ENCODE peak calls at places on chromosomes 2 and 18, in ten cellular contexts. R, F, T, X, I, A, N, D, Y and Z are unnamed samples.

GRCh38 chr2:1647417-1648240 is 96.7 kb downstream of the PXDN start:
- DNase-seq in R (peak; percentile 23), F (no peak), T (no peak), X (no peak), I (no peak), A (no peak), N (no peak), D (no peak), Y (no peak), Z (no peak)

GRCh38 chr18:22412502-22412901 is 5.2 kb downstream of the CTAGE1 start:
- DNase-seq in R (no peak), F (no peak), T (no peak), X (no peak), I (no peak), A (no peak), N (no peak), D (no peak), Y (no peak), Z (no peak)

GRCh38 chr2:225097035-225097434 is 54.8 kb upstream of the DOCK10 start:
- DNase-seq in R (no peak), F (no peak), T (no peak), X (peak; percentile 51), I (no peak), A (no peak), N (no peak), D (no peak), Y (no peak), Z (no peak)

GRCh38 chr2:10774394-10774793 is 38.2 kb downstream of the PDIA6 start:
- DNase-seq in R (no peak), F (no peak), T (peak; percentile 67), X (no peak), I (peak; percentile 19), A (no peak), N (no peak), D (no peak), Y (peak; percentile 34), Z (no peak)

GRCh38 chr2:167342769-167343168 is 454.5 kb downstream of the XIRP2 start:
- DNase-seq in R (no peak), F (peak; percentile 40), T (no peak), X (no peak), I (no peak), A (no peak), N (no peak), D (no peak), Y (no peak), Z (no peak)

GRCh38 chr2:7356909-7357584 is 439.8 kb downstream of the RNF144A start:
- DNase-seq in R (no peak), F (no peak), T (peak; percentile 87), X (no peak), I (no peak), A (no peak), N (no peak), D (no peak), Y (no peak), Z (no peak)

GRCh38 chr2:151071382-151071781 is 190.3 kb downstream of the RBM43 start:
- DNase-seq in R (no peak), F (peak; percentile 15), T (no peak), X (no peak), I (peak; percentile 27), A (no peak), N (peak; percentile 44), D (no peak), Y (no peak), Z (no peak)

GRCh38 chr2:73291093-73291460 is 2.3 kb downstream of the EGR4 start:
- DNase-seq in R (peak; percentile 54), F (peak; percentile 89), T (no peak), X (peak; percentile 50), I (no peak), A (peak; percentile 47), N (peak; percentile 55), D (peak; percentile 42), Y (no peak), Z (no peak)

GRCh38 chr2:67186871-67187270 is 210.3 kb upstream of the ETAA1 start:
- DNase-seq in R (no peak), F (no peak), T (no peak), X (no peak), I (no peak), A (no peak), N (no peak), D (no peak), Y (no peak), Z (no peak)

GRCh38 chr18:8341481-8342230 is 267.6 kb upstream of the RAB12 start:
- DNase-seq in R (no peak), F (no peak), T (peak; percentile 60), X (peak; percentile 97), I (no peak), A (no peak), N (no peak), D (no peak), Y (no peak), Z (no peak)

GRCh38 chr18:43067570-43067969 is 47.9 kb downstream of the RIT2 start:
- DNase-seq in R (no peak), F (no peak), T (no peak), X (no peak), I (no peak), A (no peak), N (no peak), D (no peak), Y (no peak), Z (no peak)

GRCh38 chr2:10537522-10538195 is 89.5 kb upstream of the ODC1 start:
- DNase-seq in R (no peak), F (no peak), T (no peak), X (no peak), I (no peak), A (no peak), N (no peak), D (no peak), Y (no peak), Z (no peak)

GRCh38 chr18:67788315-67788714 is 271.8 kb upstream of the DSEL start:
- DNase-seq in R (no peak), F (no peak), T (no peak), X (no peak), I (no peak), A (no peak), N (no peak), D (no peak), Y (no peak), Z (no peak)

GRCh38 chr2:120509991-120510735 is 164.2 kb downstream of the INHBB start:
- DNase-seq in R (no peak), F (no peak), T (no peak), X (no peak), I (no peak), A (no peak), N (no peak), D (no peak), Y (no peak), Z (peak; percentile 45)

GRCh38 chr2:126770466-126770865 is 114.5 kb downstream of the GYPC start:
- DNase-seq in R (no peak), F (no peak), T (no peak), X (no peak), I (no peak), A (no peak), N (no peak), D (no peak), Y (no peak), Z (no peak)

GRCh38 chr2:1731963-1732768 is 12.1 kb downstream of the PXDN start:
- DNase-seq in R (no peak), F (no peak), T (peak; percentile 22), X (no peak), I (peak; percentile 58), A (no peak), N (no peak), D (peak; percentile 70), Y (peak; percentile 26), Z (no peak)

DNA sequence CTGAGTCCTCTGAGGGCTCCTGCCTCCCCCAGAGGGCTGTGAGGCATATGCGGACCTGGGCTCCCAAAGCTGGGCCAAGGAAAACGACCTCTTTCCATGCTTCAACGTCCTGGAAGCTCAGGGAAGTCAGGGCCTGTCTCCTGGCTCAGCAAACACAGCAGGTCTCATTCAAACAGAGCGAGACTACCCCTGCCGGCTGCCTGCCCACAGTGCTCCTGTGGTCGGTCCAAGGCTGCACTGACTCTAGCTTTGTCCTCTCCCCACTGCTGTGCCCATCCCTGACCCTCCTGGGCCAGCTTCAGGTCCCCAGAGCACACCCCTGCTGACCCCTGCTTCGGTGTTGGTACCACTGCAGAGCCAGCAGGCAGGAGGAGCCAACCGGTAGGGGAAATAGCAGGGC is 79.6 kb downstream of the PDCL3 start:
- DNase-seq in R (no peak), F (no peak), T (no peak), X (no peak), I (no peak), A (no peak), N (no peak), D (no peak), Y (no peak), Z (no peak)
- H3K4me1 ChIP-seq in R (no peaks in the 10 kb centered on the region), F (no peaks in the 10 kb centered on the region), T (no peaks in the 10 kb centered on the region), X (no peaks in the 10 kb centered on the region), I (no peaks in the 10 kb centered on the region), A (peaks cover 41% of the 10 kb centered on the region), N (no peaks in the 10 kb centered on the region), D (no peaks in the 10 kb centered on the region), Y (no peaks in the 10 kb centered on the region), Z (no peaks in the 10 kb centered on the region)

DNA sequence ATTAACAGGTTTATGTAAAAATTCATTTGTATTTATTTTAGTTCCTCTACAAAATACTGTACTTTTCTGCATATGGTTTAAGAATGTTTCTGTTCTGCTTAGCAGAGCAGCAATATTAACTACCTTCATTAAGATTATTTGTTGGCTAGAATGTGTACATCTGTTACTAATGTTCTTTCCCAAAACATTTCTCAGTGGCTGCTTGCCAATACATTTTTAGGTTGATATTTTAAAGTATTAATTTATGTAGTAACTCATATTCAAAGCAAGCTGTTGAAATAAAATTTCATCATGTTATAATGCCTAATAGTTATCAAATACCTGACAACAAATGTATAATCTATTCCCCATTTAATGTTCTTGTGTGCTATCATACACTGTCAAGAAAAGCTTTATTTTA is 40.2 kb downstream of the PRKD3 start:
- DNase-seq in R (no peak), F (no peak), T (no peak), X (no peak), I (no peak), A (no peak), N (no peak), D (no peak), Y (no peak), Z (no peak)
- H3K36me3 ChIP-seq in R (no peaks in the 10 kb centered on the region), F (peaks cover 57% of the 10 kb centered on the region), T (peaks cover 69% of the 10 kb centered on the region), X (peaks cover 63% of the 10 kb centered on the region), I (peaks cover 51% of the 10 kb centered on the region), A (peaks cover 33% of the 10 kb centered on the region), N (peaks cover 9% of the 10 kb centered on the region), D (peaks cover 4% of the 10 kb centered on the region), Y (peaks cover 65% of the 10 kb centered on the region), Z (peaks cover 74% of the 10 kb centered on the region)

DNA sequence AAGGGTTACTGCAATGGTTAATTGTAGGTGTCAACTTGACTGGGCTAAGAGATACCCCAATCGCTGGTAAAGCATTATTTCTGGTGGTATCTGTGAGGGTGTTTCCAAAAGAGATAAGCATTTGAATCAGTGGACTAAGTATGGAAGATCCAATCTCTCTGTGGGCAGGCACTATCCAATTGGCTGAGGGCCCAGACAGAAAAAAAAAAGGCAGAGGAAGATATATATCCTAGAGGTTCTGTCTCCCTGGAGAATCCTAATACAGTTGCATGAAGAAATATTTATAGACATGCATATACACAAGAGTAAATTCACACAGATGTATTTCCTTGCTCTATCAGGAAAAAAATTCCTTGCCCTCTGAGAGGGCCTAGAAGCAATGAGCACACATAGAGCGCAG is 43.9 kb downstream of the TBC1D8 start:
- DNase-seq in R (no peak), F (no peak), T (no peak), X (no peak), I (no peak), A (no peak), N (no peak), D (no peak), Y (no peak), Z (no peak)
- H3K4me1 ChIP-seq in R (no peaks in the 10 kb centered on the region), F (peaks cover 23% of the 10 kb centered on the region), T (peaks cover 50% of the 10 kb centered on the region), X (peaks cover 16% of the 10 kb centered on the region), I (peaks cover 6% of the 10 kb centered on the region), A (no peaks in the 10 kb centered on the region), N (no peaks in the 10 kb centered on the region), D (peaks cover 69% of the 10 kb centered on the region), Y (peaks cover 85% of the 10 kb centered on the region), Z (peaks cover 10% of the 10 kb centered on the region)

GRCh38 chr2:14746133-14746532 is 113.6 kb downstream of the LRATD1 start:
- DNase-seq in R (no peak), F (no peak), T (no peak), X (no peak), I (no peak), A (no peak), N (no peak), D (no peak), Y (no peak), Z (no peak)
- H3K36me3 ChIP-seq in R (no peaks in the 10 kb centered on the region), F (no peaks in the 10 kb centered on the region), T (no peaks in the 10 kb centered on the region), X (no peaks in the 10 kb centered on the region), I (no peaks in the 10 kb centered on the region), A (no peaks in the 10 kb centered on the region), N (no peaks in the 10 kb centered on the region), D (no peaks in the 10 kb centered on the region), Y (no peaks in the 10 kb centered on the region), Z (no peaks in the 10 kb centered on the region)